ENCODE peak calls at places on chromosomes 3 and 15, in eight cellular contexts. X, D, C, F, R, A, S and I are unnamed samples.

GRCh38 chr3:172550347-172550943 is 27.2 kb upstream of the TNFSF10 start:
- DNase-seq in X (no peak), R (peak; percentile 60), D (no peak), S (no peak), F (peak; percentile 95), C (no peak), A (no peak), I (no peak)

GRCh38 chr3:123448503-123449091 is at the start of gene ADCY5:
- DNase-seq in R (no peak), S (peak; percentile 66), C (no peak), X (no peak), A (no peak), D (peak; percentile 52), F (peak; percentile 31), I (no peak)

GRCh38 chr15:98698792-98699191 is 50.5 kb downstream of the IGF1R start:
- DNase-seq in C (no peak), X (no peak), A (no peak), D (no peak), S (no peak), F (no peak), R (no peak), I (no peak)

GRCh38 chr3:44099566-44100297 is 142.0 kb upstream of the TOPAZ1 start:
- DNase-seq in S (no peak), A (no peak), R (no peak), F (no peak), X (no peak), D (no peak), C (no peak), I (no peak)

GRCh38 chr3:184572528-184573270 is 11.1 kb downstream of the EPHB3 start:
- DNase-seq in S (no peak), D (no peak), R (no peak), F (no peak), A (no peak), X (no peak), C (no peak), I (no peak)

GRCh38 chr3:25673738-25674298 is 9.1 kb upstream of the TOP2B start:
- DNase-seq in D (no peak), C (no peak), A (no peak), F (no peak), R (no peak), S (no peak), X (no peak), I (no peak)

GRCh38 chr15:74339371-74339770 is 28.1 kb downstream of the CYP11A1 start:
- DNase-seq in S (no peak), F (no peak), R (no peak), A (no peak), X (no peak), C (no peak), D (no peak), I (no peak)

GRCh38 chr15:42605281-42605744 is 29.9 kb downstream of the STARD9 start:
- DNase-seq in F (no peak), A (no peak), C (no peak), S (no peak), R (no peak), D (no peak), X (no peak), I (peak; percentile 60)

GRCh38 chr15:61831505-61831921 is 228.7 kb downstream of the VPS13C start:
- DNase-seq in C (no peak), D (no peak), F (no peak), X (no peak), R (no peak), A (no peak), S (no peak), I (no peak)